ENCODE peak calls at places on chromosome 9, in ten cellular contexts. N, Z, D, H, F, L, Y, B, O and V are unnamed samples.

GRCh38 chr9:97983524-97984187 is 515 bp downstream of the ANP32B start:
- DNase-seq in N (peak), Z (no peak), D (no peak), H (peak), F (peak), L (peak), Y (peak), B (peak), O (no peak), V (peak)

GRCh38 chr9:88808019-88808656 is 183.1 kb upstream of the S1PR3 start:
- DNase-seq in N (no peak), Z (no peak), D (no peak), H (no peak), F (no peak), L (no peak), Y (no peak), B (no peak), O (no peak), V (no peak)

GRCh38 chr9:68637020-68637419 is 68.0 kb upstream of the PIP5K1B start:
- DNase-seq in N (peak), Z (no peak), D (no peak), H (no peak), F (no peak), L (no peak), Y (no peak), B (no peak), O (no peak), V (no peak)

GRCh38 chr9:125649315-125649714 is 57.7 kb downstream of the MAPKAP1 start:
- DNase-seq in N (no peak), Z (no peak), D (no peak), H (peak), F (peak), L (no peak), Y (no peak), B (no peak), O (no peak), V (no peak)

GRCh38 chr9:88092699-88093359 is 45.4 kb downstream of the SPATA31C2 start:
- DNase-seq in N (no peak), Z (no peak), D (no peak), H (no peak), F (peak), L (peak), Y (no peak), B (no peak), O (no peak), V (no peak)

GRCh38 chr9:19156026-19156474 is 28.8 kb upstream of the PLIN2 start:
- DNase-seq in N (no peak), Z (no peak), D (no peak), H (no peak), F (no peak), L (no peak), Y (no peak), B (no peak), O (no peak), V (no peak)

GRCh38 chr9:88023001-88023400 is 48.7 kb upstream of the CDK20 start:
- DNase-seq in N (no peak), Z (no peak), D (no peak), H (no peak), F (no peak), L (no peak), Y (no peak), B (no peak), O (no peak), V (no peak)

GRCh38 chr9:91716239-91716638 is 233.8 kb downstream of the ROR2 start:
- DNase-seq in N (no peak), Z (no peak), D (no peak), H (no peak), F (no peak), L (no peak), Y (no peak), B (no peak), O (no peak), V (no peak)

GRCh38 chr9:85941966-85942912 is 1.3 kb downstream of the NAA35 start:
- DNase-seq in N (peak), Z (no peak), D (no peak), H (no peak), F (no peak), L (no peak), Y (no peak), B (no peak), O (no peak), V (peak)

GRCh38 chr9:37146372-37146771 is 26.0 kb downstream of the ZCCHC7 start:
- DNase-seq in N (no peak), Z (no peak), D (no peak), H (no peak), F (no peak), L (no peak), Y (no peak), B (no peak), O (no peak), V (no peak)

GRCh38 chr9:108956098-108956533 is 21.9 kb downstream of the ABITRAM start:
- DNase-seq in N (no peak), Z (no peak), D (no peak), H (no peak), F (no peak), L (no peak), Y (no peak), B (no peak), O (no peak), V (no peak)

GRCh38 chr9:108671794-108672193 is 184.0 kb downstream of the ACTL7B start:
- DNase-seq in N (no peak), Z (no peak), D (no peak), H (no peak), F (peak), L (no peak), Y (no peak), B (no peak), O (no peak), V (no peak)

GRCh38 chr9:18014556-18014955 is 435.7 kb downstream of the SH3GL2 start:
- DNase-seq in N (no peak), Z (no peak), D (no peak), H (no peak), F (peak), L (peak), Y (no peak), B (no peak), O (no peak), V (no peak)

GRCh38 chr9:13446261-13446660 is 166.8 kb upstream of the MPDZ start:
- DNase-seq in N (no peak), Z (no peak), D (no peak), H (no peak), F (no peak), L (no peak), Y (no peak), B (no peak), O (no peak), V (no peak)

GRCh38 chr9:87599901-87600610 is 102.4 kb downstream of the DAPK1 start:
- DNase-seq in N (no peak), Z (no peak), D (no peak), H (peak), F (peak), L (peak), Y (no peak), B (peak), O (no peak), V (no peak)

GRCh38 chr9:69759478-69760277 is at the start of gene PTAR1:
- DNase-seq in N (peak), Z (peak), D (peak), H (peak), F (peak), L (peak), Y (peak), B (peak), O (peak), V (peak)

GRCh38 chr9:93650448-93650847 is 74.1 kb downstream of the PHF2 start:
- DNase-seq in N (peak), Z (no peak), D (no peak), H (no peak), F (no peak), L (peak), Y (no peak), B (peak), O (no peak), V (no peak)

GRCh38 chr9:126722922-126723806 is 81.7 kb upstream of the ZBTB43 start:
- DNase-seq in N (peak), Z (no peak), D (no peak), H (no peak), F (no peak), L (peak), Y (peak), B (no peak), O (peak), V (peak)

GRCh38 chr9:33517373-33517772 is 6.7 kb upstream of the ANKRD18B start:
- DNase-seq in N (no peak), Z (no peak), D (no peak), H (peak), F (peak), L (no peak), Y (no peak), B (no peak), O (no peak), V (no peak)

GRCh38 chr9:34493972-34494535 is 28.7 kb downstream of the ENHO start:
- DNase-seq in N (peak), Z (no peak), D (no peak), H (peak), F (peak), L (peak), Y (no peak), B (peak), O (no peak), V (no peak)

GRCh38 chr9:89903076-89903475 is 298.3 kb downstream of the GADD45G start:
- DNase-seq in N (no peak), Z (no peak), D (no peak), H (no peak), F (no peak), L (no peak), Y (no peak), B (no peak), O (peak), V (no peak)

GRCh38 chr9:107983191-107983603 is 493.6 kb upstream of the KLF4 start:
- DNase-seq in N (no peak), Z (peak), D (no peak), H (no peak), F (peak), L (no peak), Y (no peak), B (no peak), O (no peak), V (no peak)

GRCh38 chr9:130042931-130043653 is at the start of gene FNBP1:
- DNase-seq in N (peak), Z (peak), D (no peak), H (peak), F (peak), L (peak), Y (peak), B (peak), O (peak), V (peak)

GRCh38 chr9:34896112-34896511 is 62.0 kb upstream of the PHF24 start:
- DNase-seq in N (no peak), Z (no peak), D (no peak), H (no peak), F (no peak), L (no peak), Y (no peak), B (no peak), O (no peak), V (no peak)

GRCh38 chr9:112169368-112169767 is 5.7 kb downstream of the SUSD1 start:
- DNase-seq in N (peak), Z (no peak), D (no peak), H (no peak), F (no peak), L (no peak), Y (no peak), B (no peak), O (no peak), V (no peak)

GRCh38 chr9:17531642-17532254 is 47.1 kb upstream of the SH3GL2 start:
- DNase-seq in N (peak), Z (no peak), D (no peak), H (peak), F (peak), L (peak), Y (no peak), B (no peak), O (peak), V (no peak)

GRCh38 chr9:128192601-128193371 is 1.4 kb upstream of the CIZ1 start:
- DNase-seq in N (peak), Z (peak), D (no peak), H (peak), F (peak), L (peak), Y (no peak), B (peak), O (peak), V (peak)

GRCh38 chr9:128190516-128191405 is 611 bp downstream of the CIZ1 start:
- DNase-seq in N (peak), Z (no peak), D (no peak), H (no peak), F (no peak), L (no peak), Y (no peak), B (peak), O (no peak), V (no peak)

GRCh38 chr9:128193469-128194096 is 2.2 kb upstream of the CIZ1 start:
- DNase-seq in N (no peak), Z (no peak), D (no peak), H (no peak), F (no peak), L (no peak), Y (no peak), B (no peak), O (no peak), V (no peak)

GRCh38 chr9:128190013-128190412 is 1.4 kb downstream of the CIZ1 start:
- DNase-seq in N (no peak), Z (no peak), D (no peak), H (no peak), F (no peak), L (no peak), Y (no peak), B (no peak), O (no peak), V (no peak)

DNA sequence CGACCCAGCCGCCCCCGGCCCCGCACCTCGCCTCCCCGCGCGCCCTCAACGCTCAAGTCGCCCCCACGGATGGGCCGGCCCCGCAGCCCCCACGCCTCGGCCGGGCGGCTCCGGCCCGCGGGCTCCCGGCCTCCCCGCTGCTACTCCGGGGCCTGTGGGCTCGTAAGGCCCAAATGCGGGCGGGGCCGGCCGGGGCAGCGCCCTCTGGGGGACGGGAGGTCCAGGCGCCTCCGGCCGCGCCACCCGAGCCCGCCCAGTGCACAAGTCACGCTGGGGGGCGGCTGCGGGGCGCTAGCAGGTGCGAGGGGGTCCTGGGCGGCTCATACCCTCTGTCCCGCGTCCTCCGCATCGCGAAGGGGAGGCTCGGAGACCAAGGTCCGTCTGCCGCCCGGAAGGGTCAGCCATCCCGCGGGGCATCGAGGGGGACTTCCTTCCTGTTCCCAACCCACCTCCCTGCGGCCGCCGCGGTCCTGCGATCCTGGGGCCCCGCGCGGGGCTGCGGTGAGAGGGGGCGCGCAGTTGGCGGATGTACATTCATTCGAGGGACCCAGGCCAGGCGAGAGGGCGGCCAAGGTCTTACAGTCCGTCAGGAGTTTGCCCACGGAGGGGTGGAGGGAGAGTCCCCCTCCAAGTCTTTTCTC is at the start of gene CIZ1:
- DNase-seq in N (peak), Z (no peak), D (no peak), H (peak), F (peak), L (peak), Y (peak), B (peak), O (peak), V (peak)
- TF ChIP-seq POLR2A in N (peak), Z (no peak), D (no peak), H (peak), F (peak), L (peak), Y (peak), B (peak), O (peak), V (peak)

DNA sequence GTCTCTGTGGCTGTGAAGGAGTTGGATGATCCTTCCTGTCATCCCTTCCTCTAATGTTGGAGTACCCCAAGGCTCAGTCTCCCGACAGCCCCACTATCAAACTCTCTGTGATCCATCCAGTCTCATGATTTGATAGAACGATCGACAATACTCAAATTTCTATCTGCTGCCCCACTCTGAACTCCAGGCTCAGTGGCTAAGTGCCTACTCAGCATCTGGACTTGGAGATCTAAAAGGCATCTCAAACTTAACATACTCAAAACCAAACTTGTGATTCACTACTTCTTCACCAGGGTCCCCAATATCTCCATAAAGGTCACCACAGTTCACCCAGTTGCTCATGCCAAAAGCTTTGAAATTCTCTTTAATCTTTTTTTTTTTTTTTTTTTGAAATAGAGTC is 15.1 kb upstream of the STRBP start:
- DNase-seq in N (no peak), Z (no peak), D (no peak), H (no peak), F (no peak), L (no peak), Y (no peak), B (no peak), O (no peak), V (no peak)
- TF ChIP-seq POLR2A in N (no peak), Z (no peak), D (no peak), H (no peak), F (no peak), L (no peak), Y (no peak), B (no peak), O (no peak), V (no peak)

DNA sequence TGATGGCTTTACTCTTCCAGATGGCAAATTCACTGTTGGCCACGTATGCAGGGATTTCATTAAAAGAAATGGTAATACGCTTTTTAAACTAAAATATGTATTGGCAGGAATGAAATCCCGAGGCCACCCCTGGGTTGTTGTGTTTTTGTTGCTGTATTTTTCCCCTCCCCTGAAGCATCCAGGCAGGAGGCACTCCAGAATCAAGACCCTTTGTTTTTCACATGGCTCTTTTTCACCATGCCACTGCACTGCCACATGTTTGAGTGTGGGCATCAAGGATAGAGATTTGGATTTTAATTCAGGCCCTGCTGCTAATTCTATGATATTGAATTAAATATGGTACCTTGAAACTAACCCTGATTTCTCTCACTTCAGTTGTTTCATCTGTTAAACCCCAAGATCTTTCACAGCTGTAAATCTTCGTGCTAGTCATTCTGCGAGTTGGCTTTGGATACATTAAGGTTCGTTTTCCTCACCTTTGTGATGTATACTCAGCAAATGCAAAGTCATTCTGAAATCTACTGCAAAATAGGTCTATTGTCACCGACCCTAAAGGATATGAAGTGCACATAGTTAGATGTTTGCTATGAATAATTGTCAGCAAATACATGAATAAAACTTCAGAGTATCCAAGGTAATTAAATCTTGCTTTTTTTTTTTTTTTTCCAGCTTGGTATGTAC is 533.4 kb downstream of the PTPRD start:
- DNase-seq in N (no peak), Z (no peak), D (no peak), H (no peak), F (no peak), L (no peak), Y (no peak), B (no peak), O (no peak), V (no peak)
- TF ChIP-seq POLR2A in N (no peak), Z (no peak), D (no peak), H (no peak), F (no peak), L (no peak), Y (no peak), B (no peak), O (no peak), V (no peak)

GRCh38 chr9:83538172-83538889 is at the start of gene FRMD3:
- DNase-seq in N (peak), Z (peak), D (no peak), H (peak), F (peak), L (peak), Y (peak), B (peak), O (no peak), V (peak)
- TF ChIP-seq POLR2A in N (peak), Z (no peak), D (no peak), H (peak), F (no peak), L (peak), Y (no peak), B (no peak), O (no peak), V (no peak)

DNA sequence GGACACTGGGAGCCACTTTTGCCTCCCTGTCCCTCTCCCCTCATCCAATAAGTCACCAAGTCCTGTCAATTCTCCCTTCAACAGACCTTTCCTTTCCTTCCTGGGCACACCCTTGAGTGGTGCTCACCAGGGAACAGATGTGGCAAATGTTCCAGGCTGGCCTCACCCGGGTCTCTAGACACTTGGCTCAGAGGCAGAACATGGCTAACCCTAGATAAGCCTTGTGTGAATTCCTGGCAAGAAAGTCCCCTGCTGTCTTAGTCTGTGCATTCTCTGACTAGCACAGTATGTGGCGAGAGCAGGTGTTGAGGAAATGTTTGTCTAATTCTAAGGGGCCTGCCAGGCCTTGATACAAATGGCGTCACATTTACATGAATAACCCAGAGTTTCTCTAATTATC is 41.2 kb upstream of the PTGS1 start:
- DNase-seq in N (no peak), Z (no peak), D (no peak), H (no peak), F (no peak), L (no peak), Y (no peak), B (no peak), O (no peak), V (no peak)
- TF ChIP-seq POLR2A in N (no peak), Z (no peak), D (no peak), H (no peak), F (no peak), L (no peak), Y (no peak), B (no peak), O (no peak), V (no peak)

GRCh38 chr9:135930446-135931345 is 23.4 kb upstream of the CAMSAP1 start:
- DNase-seq in N (no peak), Z (no peak), D (no peak), H (no peak), F (no peak), L (no peak), Y (no peak), B (no peak), O (no peak), V (no peak)
- TF ChIP-seq POLR2A in N (no peak), Z (no peak), D (no peak), H (no peak), F (no peak), L (no peak), Y (no peak), B (no peak), O (no peak), V (no peak)

GRCh38 chr9:137086531-137087408 is at the start of gene MAN1B1:
- DNase-seq in N (peak), Z (peak), D (peak), H (peak), F (peak), L (peak), Y (peak), B (peak), O (peak), V (peak)
- TF ChIP-seq POLR2A in N (peak), Z (no peak), D (no peak), H (peak), F (peak), L (peak), Y (peak), B (peak), O (peak), V (peak)

GRCh38 chr9:14692918-14693861 is at the start of gene ZDHHC21:
- DNase-seq in N (peak), Z (peak), D (no peak), H (peak), F (peak), L (peak), Y (peak), B (peak), O (no peak), V (peak)
- TF ChIP-seq POLR2A in N (peak), Z (no peak), D (no peak), H (peak), F (no peak), L (peak), Y (peak), B (no peak), O (no peak), V (no peak)

GRCh38 chr9:128723866-128724743 is at the start of gene ZDHHC12:
- DNase-seq in N (peak), Z (peak), D (peak), H (peak), F (peak), L (peak), Y (peak), B (peak), O (peak), V (peak)
- TF ChIP-seq POLR2A in N (peak), Z (no peak), D (no peak), H (peak), F (peak), L (peak), Y (peak), B (no peak), O (peak), V (peak)